ENCODE peak calls at places on chromosomes 13 and 19, in ten cellular contexts. M, S, W, B, H, A, N, O, V and E are unnamed samples.

GRCh38 chr19:32676186-32676894 is 692 bp downstream of the RGS9BP start:
- DNase-seq in M (peak; percentile 48), S (no peak), W (no peak), B (no peak), H (peak; percentile 20), A (no peak), N (peak; percentile 28), O (no peak), V (no peak), E (no peak)

GRCh38 chr13:104310861-104311260 is 1244.6 kb upstream of the SLC10A2 start:
- DNase-seq in M (no peak), S (no peak), W (no peak), B (no peak), H (no peak), A (no peak), N (no peak), O (no peak), V (no peak), E (no peak)

GRCh38 chr19:48405850-48406249 is 12.4 kb downstream of the GRIN2D start:
- DNase-seq in M (no peak), S (no peak), W (no peak), B (no peak), H (no peak), A (no peak), N (no peak), O (no peak), V (no peak), E (no peak)

GRCh38 chr13:87003265-87003664 is 667.9 kb upstream of the SLITRK5 start:
- DNase-seq in M (no peak), S (no peak), W (no peak), B (no peak), H (no peak), A (no peak), N (no peak), O (no peak), V (no peak), E (no peak)

GRCh38 chr19:43731854-43732253 is 16.0 kb downstream of the IRGC start:
- DNase-seq in M (no peak), S (no peak), W (no peak), B (no peak), H (no peak), A (no peak), N (no peak), O (no peak), V (no peak), E (no peak)

GRCh38 chr19:1364070-1364719 is 19.5 kb upstream of the NDUFS7 start:
- DNase-seq in M (no peak), S (no peak), W (no peak), B (no peak), H (no peak), A (no peak), N (no peak), O (no peak), V (no peak), E (peak; percentile 48)

GRCh38 chr13:79898202-79898826 is 417.4 kb downstream of the NDFIP2 start:
- DNase-seq in M (no peak), S (no peak), W (no peak), B (no peak), H (no peak), A (no peak), N (no peak), O (no peak), V (no peak), E (no peak)

GRCh38 chr13:102195566-102196462 is 206.0 kb downstream of the FGF14 start:
- DNase-seq in M (peak; percentile 30), S (no peak), W (no peak), B (no peak), H (no peak), A (no peak), N (no peak), O (no peak), V (peak; percentile 55), E (no peak)

GRCh38 chr19:3626473-3627350 is at the start of gene CACTIN:
- DNase-seq in M (peak; percentile 99), S (peak; percentile 94), W (peak; percentile 97), B (peak; percentile 100), H (peak; percentile 97), A (peak; percentile 97), N (peak; percentile 95), O (peak; percentile 98), V (peak; percentile 98), E (peak; percentile 98)

GRCh38 chr19:30691767-30692516 is 319.8 kb downstream of the ZNF536 start:
- DNase-seq in M (no peak), S (no peak), W (no peak), B (peak; percentile 87), H (no peak), A (no peak), N (no peak), O (no peak), V (no peak), E (no peak)

GRCh38 chr19:1298235-1298634 is 12.6 kb downstream of the EFNA2 start:
- DNase-seq in M (no peak), S (no peak), W (no peak), B (no peak), H (no peak), A (no peak), N (no peak), O (no peak), V (no peak), E (no peak)

GRCh38 chr13:52713894-52714293 is 25.7 kb downstream of the CNMD start:
- DNase-seq in M (no peak), S (no peak), W (peak; percentile 54), B (no peak), H (no peak), A (peak; percentile 16), N (no peak), O (no peak), V (no peak), E (no peak)

GRCh38 chr19:48121909-48122371 is 11.3 kb upstream of the PLA2G4C start:
- DNase-seq in M (no peak), S (no peak), W (peak; percentile 28), B (no peak), H (peak; percentile 15), A (no peak), N (no peak), O (no peak), V (no peak), E (peak; percentile 90)

GRCh38 chr13:41008349-41008980 is 10.7 kb downstream of the ELF1 start:
- DNase-seq in M (no peak), S (no peak), W (peak; percentile 46), B (no peak), H (no peak), A (no peak), N (no peak), O (no peak), V (peak; percentile 80), E (peak; percentile 27)

GRCh38 chr19:5293607-5294089 is 47.0 kb downstream of the PTPRS start:
- DNase-seq in M (peak; percentile 68), S (no peak), W (no peak), B (peak; percentile 89), H (peak; percentile 42), A (no peak), N (peak; percentile 37), O (no peak), V (no peak), E (no peak)

GRCh38 chr13:23574421-23574820 is 4.2 kb downstream of the TNFRSF19 start:
- DNase-seq in M (no peak), S (no peak), W (no peak), B (no peak), H (no peak), A (no peak), N (no peak), O (no peak), V (no peak), E (no peak)

GRCh38 chr19:50317115-50317514 is 12.1 kb downstream of the KCNC3 start:
- DNase-seq in M (no peak), S (no peak), W (no peak), B (no peak), H (no peak), A (no peak), N (no peak), O (no peak), V (no peak), E (no peak)

GRCh38 chr19:47450478-47450877 is 21.2 kb downstream of the SLC8A2 start:
- DNase-seq in M (no peak), S (no peak), W (no peak), B (no peak), H (no peak), A (no peak), N (no peak), O (no peak), V (no peak), E (no peak)

GRCh38 chr19:12670159-12670928 is 3.7 kb downstream of the WDR83 start:
- DNase-seq in M (no peak), S (no peak), W (no peak), B (no peak), H (no peak), A (no peak), N (no peak), O (no peak), V (no peak), E (no peak)

GRCh38 chr19:7670790-7671189 is 1.9 kb downstream of the RETN start:
- DNase-seq in M (no peak), S (no peak), W (no peak), B (no peak), H (no peak), A (no peak), N (no peak), O (no peak), V (no peak), E (no peak)

GRCh38 chr19:21022996-21023395 is 2.5 kb downstream of the ZNF430 start:
- DNase-seq in M (peak; percentile 25), S (no peak), W (no peak), B (no peak), H (no peak), A (no peak), N (no peak), O (no peak), V (peak; percentile 71), E (no peak)

GRCh38 chr13:23621316-23621645 is 51.1 kb downstream of the TNFRSF19 start:
- DNase-seq in M (peak; percentile 92), S (no peak), W (no peak), B (no peak), H (no peak), A (no peak), N (no peak), O (no peak), V (peak; percentile 83), E (no peak)

GRCh38 chr13:110683203-110683883 is 22.6 kb downstream of the CARS2 start:
- DNase-seq in M (peak; percentile 37), S (no peak), W (no peak), B (peak; percentile 34), H (no peak), A (no peak), N (no peak), O (no peak), V (no peak), E (no peak)